ENCODE peak calls at places on chromosomes 13 and 19, in five cellular contexts. One of them, this sample, is unnamed. For H3K9me3, the result is how much of the 10 kb centered on the place peaks cover.

GRCh38 chr13:40549500-40550094 is 116.8 kb downstream of the FOXO1 start:
- DNase-seq in neural progenitor cell: no peak
- DNase-seq in right lobe of liver: no peak
- DNase-seq in WERI-Rb-1: no peak
- DNase-seq in effector memory CD4-positive, alpha-beta T cell: no peak
- DNase-seq in this sample: no peak

GRCh38 chr13:109989155-109989554 is 202.8 kb upstream of the IRS2 start:
- DNase-seq in neural progenitor cell: no peak
- DNase-seq in right lobe of liver: no peak
- DNase-seq in WERI-Rb-1: no peak
- DNase-seq in effector memory CD4-positive, alpha-beta T cell: no peak
- DNase-seq in this sample: no peak

GRCh38 chr13:113425931-113426590 is 27.2 kb downstream of the ADPRHL1 start:
- DNase-seq in neural progenitor cell: peak
- DNase-seq in right lobe of liver: no peak
- DNase-seq in WERI-Rb-1: no peak
- DNase-seq in effector memory CD4-positive, alpha-beta T cell: no peak
- DNase-seq in this sample: no peak

GRCh38 chr19:48874309-48875135 is 2.3 kb downstream of the PPP1R15A start:
- DNase-seq in neural progenitor cell: peak
- DNase-seq in right lobe of liver: no peak
- DNase-seq in WERI-Rb-1: no peak
- DNase-seq in effector memory CD4-positive, alpha-beta T cell: peak
- DNase-seq in this sample: peak

GRCh38 chr19:30522359-30522758 is 150.2 kb downstream of the ZNF536 start:
- DNase-seq in neural progenitor cell: no peak
- DNase-seq in right lobe of liver: no peak
- DNase-seq in WERI-Rb-1: no peak
- DNase-seq in effector memory CD4-positive, alpha-beta T cell: no peak
- DNase-seq in this sample: no peak

GRCh38 chr13:102779426-102780159 is 6.0 kb upstream of the TEX30 start:
- DNase-seq in neural progenitor cell: no peak
- DNase-seq in right lobe of liver: no peak
- DNase-seq in WERI-Rb-1: peak
- DNase-seq in effector memory CD4-positive, alpha-beta T cell: no peak
- DNase-seq in this sample: no peak

GRCh38 chr19:3028305-3029069 is 593 bp downstream of the TLE2 start:
- DNase-seq in neural progenitor cell: peak
- DNase-seq in right lobe of liver: no peak
- DNase-seq in WERI-Rb-1: no peak
- DNase-seq in effector memory CD4-positive, alpha-beta T cell: no peak
- DNase-seq in this sample: peak

GRCh38 chr19:42419309-42419708 is 7.9 kb downstream of the LIPE start:
- DNase-seq in neural progenitor cell: no peak
- DNase-seq in right lobe of liver: peak
- DNase-seq in WERI-Rb-1: no peak
- DNase-seq in effector memory CD4-positive, alpha-beta T cell: no peak
- DNase-seq in this sample: no peak

GRCh38 chr19:1117654-1118053 is 13.9 kb downstream of the GPX4 start:
- DNase-seq in neural progenitor cell: no peak
- DNase-seq in right lobe of liver: no peak
- DNase-seq in WERI-Rb-1: no peak
- DNase-seq in effector memory CD4-positive, alpha-beta T cell: no peak
- DNase-seq in this sample: no peak

GRCh38 chr19:15291089-15291488 is 41.2 kb downstream of the BRD4 start:
- DNase-seq in neural progenitor cell: no peak
- DNase-seq in right lobe of liver: no peak
- DNase-seq in WERI-Rb-1: no peak
- DNase-seq in effector memory CD4-positive, alpha-beta T cell: no peak
- DNase-seq in this sample: no peak

GRCh38 chr19:23365222-23365621 is 30.0 kb downstream of the ZNF91 start:
- DNase-seq in neural progenitor cell: no peak
- DNase-seq in right lobe of liver: no peak
- DNase-seq in WERI-Rb-1: no peak
- DNase-seq in effector memory CD4-positive, alpha-beta T cell: no peak
- DNase-seq in this sample: no peak

GRCh38 chr19:23366437-23366836 is 28.8 kb downstream of the ZNF91 start:
- DNase-seq in neural progenitor cell: no peak
- DNase-seq in right lobe of liver: no peak
- DNase-seq in WERI-Rb-1: no peak
- DNase-seq in effector memory CD4-positive, alpha-beta T cell: no peak
- DNase-seq in this sample: no peak
- H3K9me3 ChIP-seq in neural progenitor cell: half or more
- H3K9me3 ChIP-seq in right lobe of liver: half or more
- H3K9me3 ChIP-seq in WERI-Rb-1: under half
- H3K9me3 ChIP-seq in effector memory CD4-positive, alpha-beta T cell: under half
- H3K9me3 ChIP-seq in this sample: half or more

GRCh38 chr19:13573268-13573667 is 67.0 kb upstream of the CACNA1A start:
- DNase-seq in neural progenitor cell: peak
- DNase-seq in right lobe of liver: no peak
- DNase-seq in WERI-Rb-1: no peak
- DNase-seq in effector memory CD4-positive, alpha-beta T cell: no peak
- DNase-seq in this sample: no peak
- H3K9me3 ChIP-seq in neural progenitor cell: under half
- H3K9me3 ChIP-seq in right lobe of liver: under half
- H3K9me3 ChIP-seq in WERI-Rb-1: under half
- H3K9me3 ChIP-seq in effector memory CD4-positive, alpha-beta T cell: under half
- H3K9me3 ChIP-seq in this sample: under half

DNA sequence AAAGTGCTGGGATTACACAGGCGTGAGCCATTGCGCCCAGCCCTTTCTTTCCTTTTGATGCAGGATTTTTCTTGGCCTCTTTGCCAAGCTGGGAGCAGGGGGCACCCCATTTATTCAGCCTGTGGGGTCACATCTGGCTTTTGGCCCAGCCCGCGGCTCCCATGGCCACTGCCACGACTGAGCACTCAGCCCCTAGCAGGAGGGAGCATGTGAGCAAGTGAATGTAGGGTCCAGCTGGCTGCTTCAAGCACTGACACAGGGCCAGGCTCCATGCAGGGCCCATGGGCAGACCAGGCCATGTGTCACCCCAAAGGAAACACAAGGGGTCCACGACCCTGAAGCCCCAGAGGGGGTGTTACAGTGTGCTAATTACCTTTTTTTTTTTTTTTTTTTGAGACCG is 34.2 kb upstream of the SIN3B start:
- DNase-seq in neural progenitor cell: no peak
- DNase-seq in right lobe of liver: no peak
- DNase-seq in WERI-Rb-1: no peak
- DNase-seq in effector memory CD4-positive, alpha-beta T cell: no peak
- DNase-seq in this sample: no peak
- H3K9me3 ChIP-seq in neural progenitor cell: under half
- H3K9me3 ChIP-seq in right lobe of liver: under half
- H3K9me3 ChIP-seq in WERI-Rb-1: under half
- H3K9me3 ChIP-seq in effector memory CD4-positive, alpha-beta T cell: under half
- H3K9me3 ChIP-seq in this sample: under half

GRCh38 chr19:57706346-57706745 is 2.7 kb downstream of the ZNF154 start:
- DNase-seq in neural progenitor cell: no peak
- DNase-seq in right lobe of liver: no peak
- DNase-seq in WERI-Rb-1: no peak
- DNase-seq in effector memory CD4-positive, alpha-beta T cell: no peak
- DNase-seq in this sample: no peak

DNA sequence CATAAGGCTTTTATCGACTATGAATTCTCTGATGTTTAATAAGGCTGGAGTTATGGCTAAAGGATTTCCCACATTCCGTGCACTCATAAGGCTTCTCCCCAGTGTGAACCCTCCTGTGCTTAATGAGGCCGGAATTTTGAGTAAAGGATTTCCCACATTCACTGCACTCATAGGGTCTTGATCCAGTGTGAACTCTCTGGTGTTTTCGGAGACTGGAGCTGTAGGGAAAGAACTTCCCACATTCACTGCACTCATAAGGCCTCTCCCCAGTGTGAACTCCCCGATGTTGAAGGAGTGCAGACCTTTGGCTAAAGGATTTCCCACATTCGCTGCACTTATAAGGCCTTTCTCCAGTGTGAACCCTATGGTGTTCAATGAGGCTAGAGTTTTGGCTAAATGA is 7.4 kb downstream of the ZNF154 start:
- DNase-seq in neural progenitor cell: no peak
- DNase-seq in right lobe of liver: no peak
- DNase-seq in WERI-Rb-1: no peak
- DNase-seq in effector memory CD4-positive, alpha-beta T cell: no peak
- DNase-seq in this sample: no peak
- H3K9me3 ChIP-seq in neural progenitor cell: under half
- H3K9me3 ChIP-seq in right lobe of liver: under half
- H3K9me3 ChIP-seq in WERI-Rb-1: under half
- H3K9me3 ChIP-seq in effector memory CD4-positive, alpha-beta T cell: under half
- H3K9me3 ChIP-seq in this sample: under half

GRCh38 chr19:53583181-53583580 is 45.2 kb downstream of the ZNF331 start:
- DNase-seq in neural progenitor cell: no peak
- DNase-seq in right lobe of liver: no peak
- DNase-seq in WERI-Rb-1: no peak
- DNase-seq in effector memory CD4-positive, alpha-beta T cell: no peak
- DNase-seq in this sample: no peak

GRCh38 chr19:53579518-53579917 is 41.6 kb downstream of the ZNF331 start:
- DNase-seq in neural progenitor cell: no peak
- DNase-seq in right lobe of liver: no peak
- DNase-seq in WERI-Rb-1: no peak
- DNase-seq in effector memory CD4-positive, alpha-beta T cell: no peak
- DNase-seq in this sample: no peak

GRCh38 chr19:53581871-53582279 is 43.9 kb downstream of the ZNF331 start:
- DNase-seq in neural progenitor cell: no peak
- DNase-seq in right lobe of liver: no peak
- DNase-seq in WERI-Rb-1: no peak
- DNase-seq in effector memory CD4-positive, alpha-beta T cell: no peak
- DNase-seq in this sample: no peak

GRCh38 chr19:53577968-53578367 is 40.0 kb downstream of the ZNF331 start:
- DNase-seq in neural progenitor cell: no peak
- DNase-seq in right lobe of liver: no peak
- DNase-seq in WERI-Rb-1: no peak
- DNase-seq in effector memory CD4-positive, alpha-beta T cell: no peak
- DNase-seq in this sample: no peak

DNA sequence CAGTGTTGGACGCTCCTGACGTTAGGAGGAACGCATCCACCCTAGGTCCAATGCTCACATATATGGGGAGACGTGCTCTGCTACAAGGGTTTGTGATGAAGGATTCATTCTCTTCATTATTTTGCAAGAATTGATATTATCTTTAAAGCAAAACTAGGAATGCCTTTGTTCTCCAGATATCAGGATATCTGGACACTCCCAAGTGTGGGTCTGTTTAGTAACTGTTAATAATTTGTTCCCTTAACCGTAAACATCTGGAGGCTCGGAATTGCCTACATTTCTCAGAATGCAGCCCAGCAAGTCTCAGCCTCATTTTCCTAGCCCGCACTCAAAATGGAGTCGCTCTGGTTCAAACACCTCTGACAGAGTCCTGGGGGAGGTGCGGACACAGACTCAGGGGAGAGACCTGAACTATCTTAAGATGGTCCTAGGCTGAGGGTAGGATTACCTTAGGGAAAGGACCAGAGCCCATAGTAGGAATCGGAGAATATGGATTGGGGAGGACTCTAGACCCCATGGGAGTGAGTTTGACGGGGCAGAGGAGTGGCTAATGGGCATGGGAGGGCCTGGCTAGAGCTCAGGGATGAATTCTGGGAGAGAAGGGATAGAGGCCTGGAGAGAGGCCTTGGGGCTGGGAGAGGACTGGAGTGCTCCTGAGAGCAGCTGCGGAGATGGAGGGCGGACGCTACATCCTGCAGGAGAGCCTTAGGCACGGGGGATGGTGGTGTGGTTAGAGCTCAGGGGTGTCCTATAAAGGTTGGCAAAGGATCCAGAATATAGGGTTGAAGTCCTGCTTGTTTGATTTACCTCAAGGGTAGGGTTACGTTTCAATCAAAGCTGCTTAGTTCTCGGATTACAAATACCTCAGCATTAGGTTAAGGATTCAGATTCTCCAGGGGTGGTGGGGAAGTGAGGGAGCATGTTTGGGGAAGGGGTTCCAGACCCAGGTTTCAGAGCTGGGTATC is 43.2 kb downstream of the ZNF331 start:
- DNase-seq in neural progenitor cell: no peak
- DNase-seq in right lobe of liver: no peak
- DNase-seq in WERI-Rb-1: no peak
- DNase-seq in effector memory CD4-positive, alpha-beta T cell: no peak
- DNase-seq in this sample: no peak
- H3K9me3 ChIP-seq in neural progenitor cell: under half
- H3K9me3 ChIP-seq in right lobe of liver: under half
- H3K9me3 ChIP-seq in WERI-Rb-1: under half
- H3K9me3 ChIP-seq in effector memory CD4-positive, alpha-beta T cell: under half
- H3K9me3 ChIP-seq in this sample: under half

GRCh38 chr19:11948646-11949045 is 16.2 kb upstream of the ZNF763 start:
- DNase-seq in neural progenitor cell: no peak
- DNase-seq in right lobe of liver: no peak
- DNase-seq in WERI-Rb-1: no peak
- DNase-seq in effector memory CD4-positive, alpha-beta T cell: no peak
- DNase-seq in this sample: no peak

GRCh38 chr19:11949201-11949600 is 15.6 kb upstream of the ZNF763 start:
- DNase-seq in neural progenitor cell: no peak
- DNase-seq in right lobe of liver: no peak
- DNase-seq in WERI-Rb-1: no peak
- DNase-seq in effector memory CD4-positive, alpha-beta T cell: no peak
- DNase-seq in this sample: no peak

GRCh38 chr19:11942843-11943108 is 17.9 kb downstream of the ZNF700 start:
- DNase-seq in neural progenitor cell: no peak
- DNase-seq in right lobe of liver: no peak
- DNase-seq in WERI-Rb-1: no peak
- DNase-seq in effector memory CD4-positive, alpha-beta T cell: no peak
- DNase-seq in this sample: no peak

GRCh38 chr19:11942008-11942842 is 17.3 kb downstream of the ZNF700 start:
- DNase-seq in neural progenitor cell: no peak
- DNase-seq in right lobe of liver: no peak
- DNase-seq in WERI-Rb-1: no peak
- DNase-seq in effector memory CD4-positive, alpha-beta T cell: no peak
- DNase-seq in this sample: no peak

DNA sequence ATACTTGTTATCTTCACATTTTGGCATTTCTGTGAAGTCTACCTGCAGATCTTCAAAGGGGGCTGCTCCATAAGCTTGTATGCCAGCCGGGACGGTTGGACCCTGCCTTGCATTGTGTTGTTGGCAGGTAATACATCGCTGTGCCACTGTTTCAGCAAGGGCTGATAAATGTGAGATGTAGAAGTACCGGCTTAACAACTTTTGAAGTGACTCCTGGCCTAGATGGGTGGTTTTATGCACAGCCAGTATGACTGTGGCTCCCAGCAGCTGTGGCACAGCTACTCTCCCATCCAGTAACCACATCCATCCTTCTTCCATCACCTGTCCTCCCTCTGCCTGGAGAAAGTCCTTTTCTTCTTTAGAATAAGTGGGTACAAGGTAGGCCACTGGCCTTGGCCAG is 19.7 kb downstream of the ZNF700 start:
- DNase-seq in neural progenitor cell: no peak
- DNase-seq in right lobe of liver: no peak
- DNase-seq in WERI-Rb-1: no peak
- DNase-seq in effector memory CD4-positive, alpha-beta T cell: no peak
- DNase-seq in this sample: no peak
- H3K9me3 ChIP-seq in neural progenitor cell: half or more
- H3K9me3 ChIP-seq in right lobe of liver: half or more
- H3K9me3 ChIP-seq in WERI-Rb-1: half or more
- H3K9me3 ChIP-seq in effector memory CD4-positive, alpha-beta T cell: half or more
- H3K9me3 ChIP-seq in this sample: half or more

GRCh38 chr19:37165635-37166034 is 6.9 kb downstream of the ZNF585A start:
- DNase-seq in neural progenitor cell: no peak
- DNase-seq in right lobe of liver: no peak
- DNase-seq in WERI-Rb-1: no peak
- DNase-seq in effector memory CD4-positive, alpha-beta T cell: no peak
- DNase-seq in this sample: no peak
- H3K9me3 ChIP-seq in neural progenitor cell: under half
- H3K9me3 ChIP-seq in right lobe of liver: under half
- H3K9me3 ChIP-seq in WERI-Rb-1: under half
- H3K9me3 ChIP-seq in effector memory CD4-positive, alpha-beta T cell: under half
- H3K9me3 ChIP-seq in this sample: under half